ENCODE peak calls at places on chromosomes 5 and 9, in six cellular contexts. P, E, Q, B, V and M are unnamed samples. For H3K4me1, the result is how much of the 10 kb centered on the place peaks cover.

GRCh38 chr5:78162253-78162862 is 132.1 kb downstream of the AP3B1 start:
- DNase-seq in P (peak), E (peak), Q (no peak), B (no peak), V (no peak), M (no peak)

GRCh38 chr5:38528162-38528703 is 28.2 kb downstream of the LIFR start:
- DNase-seq in P (no peak), E (no peak), Q (no peak), B (no peak), V (no peak), M (peak)

GRCh38 chr9:128098936-128099931 is 28.3 kb downstream of the PTGES2 start:
- DNase-seq in P (no peak), E (no peak), Q (peak), B (no peak), V (no peak), M (peak)

GRCh38 chr5:51382759-51383493 is at the start of gene ISL1:
- DNase-seq in P (peak), E (peak), Q (no peak), B (peak), V (no peak), M (peak)

GRCh38 chr9:106890621-106891020 is 27.7 kb downstream of the ZNF462 start:
- DNase-seq in P (no peak), E (peak), Q (no peak), B (no peak), V (no peak), M (no peak)

GRCh38 chr9:124054671-124055212 is 43.2 kb downstream of the LHX2 start:
- DNase-seq in P (peak), E (peak), Q (no peak), B (no peak), V (no peak), M (no peak)

GRCh38 chr9:5917888-5918287 is 27.2 kb downstream of the MLANA start:
- DNase-seq in P (no peak), E (no peak), Q (no peak), B (no peak), V (no peak), M (no peak)

GRCh38 chr9:135789838-135790291 is 87.9 kb downstream of the KCNT1 start:
- DNase-seq in P (no peak), E (no peak), Q (no peak), B (no peak), V (no peak), M (no peak)

GRCh38 chr5:103849934-103850333 is 287.3 kb upstream of the NUDT12 start:
- DNase-seq in P (peak), E (peak), Q (no peak), B (no peak), V (no peak), M (no peak)

GRCh38 chr9:81224166-81224858 is 465.0 kb downstream of the TLE1 start:
- DNase-seq in P (no peak), E (no peak), Q (no peak), B (peak), V (peak), M (no peak)

GRCh38 chr9:134065720-134066419 is 2.0 kb downstream of the BRD3 start:
- DNase-seq in P (no peak), E (peak), Q (no peak), B (no peak), V (no peak), M (peak)

GRCh38 chr9:82797539-82797938 is 265.4 kb downstream of the RASEF start:
- DNase-seq in P (no peak), E (no peak), Q (no peak), B (no peak), V (no peak), M (no peak)

GRCh38 chr5:119328753-119329602 is 26.8 kb upstream of the TNFAIP8 start:
- DNase-seq in P (no peak), E (peak), Q (no peak), B (no peak), V (no peak), M (no peak)
- H3K4me1 ChIP-seq in P (half or more), E (under half), Q (under half), B (under half), V (under half), M (under half)

GRCh38 chr9:69214939-69215338 is 40.9 kb downstream of the TJP2 start:
- DNase-seq in P (no peak), E (no peak), Q (no peak), B (no peak), V (no peak), M (no peak)
- H3K4me1 ChIP-seq in P (under half), E (half or more), Q (under half), B (under half), V (under half), M (under half)

GRCh38 chr5:55636177-55636576 is 75.9 kb downstream of the SLC38A9 start:
- DNase-seq in P (peak), E (peak), Q (no peak), B (no peak), V (no peak), M (no peak)

GRCh38 chr5:55638455-55638854 is 73.7 kb downstream of the SLC38A9 start:
- DNase-seq in P (no peak), E (peak), Q (no peak), B (no peak), V (no peak), M (no peak)

GRCh38 chr5:55634204-55634785 is 77.8 kb downstream of the SLC38A9 start:
- DNase-seq in P (no peak), E (peak), Q (no peak), B (no peak), V (peak), M (no peak)

GRCh38 chr5:55634866-55635265 is 77.3 kb downstream of the SLC38A9 start:
- DNase-seq in P (no peak), E (no peak), Q (no peak), B (no peak), V (no peak), M (no peak)

DNA sequence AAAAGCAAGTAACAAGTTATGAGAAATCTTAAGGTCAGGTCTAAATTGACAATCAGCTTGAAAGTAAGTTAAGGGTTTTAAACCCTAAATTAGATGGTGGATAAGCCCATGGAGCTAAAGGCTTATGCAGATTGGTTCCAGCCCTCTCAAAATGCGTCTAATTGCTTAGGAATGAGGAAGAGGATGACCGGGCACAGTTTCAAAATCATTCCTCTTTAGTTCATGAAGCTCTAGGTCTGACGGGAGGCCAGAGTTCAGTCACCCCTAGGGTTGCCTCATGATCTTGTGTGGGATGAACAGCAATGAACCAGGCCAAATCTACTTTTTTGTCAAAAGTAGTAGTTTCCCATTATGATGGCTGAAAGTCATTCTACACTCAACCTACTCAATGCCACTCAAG is 75.4 kb downstream of the SLC38A9 start:
- DNase-seq in P (peak), E (peak), Q (no peak), B (no peak), V (peak), M (no peak)
- H3K4me1 ChIP-seq in P (half or more), E (under half), Q (under half), B (half or more), V (under half), M (under half)

GRCh38 chr5:154768207-154768606 is 13.0 kb downstream of the LARP1 start:
- DNase-seq in P (no peak), E (no peak), Q (no peak), B (no peak), V (no peak), M (no peak)

GRCh38 chr5:154771383-154771901 is 16.3 kb downstream of the LARP1 start:
- DNase-seq in P (no peak), E (peak), Q (no peak), B (peak), V (peak), M (no peak)

GRCh38 chr5:154767537-154767936 is 12.4 kb downstream of the LARP1 start:
- DNase-seq in P (no peak), E (no peak), Q (no peak), B (no peak), V (no peak), M (no peak)

GRCh38 chr5:154773314-154773713 is 18.1 kb downstream of the LARP1 start:
- DNase-seq in P (no peak), E (no peak), Q (no peak), B (no peak), V (no peak), M (no peak)

GRCh38 chr5:154770111-154770510 is 14.9 kb downstream of the LARP1 start:
- DNase-seq in P (no peak), E (no peak), Q (no peak), B (no peak), V (no peak), M (no peak)
- H3K4me1 ChIP-seq in P (half or more), E (half or more), Q (under half), B (half or more), V (under half), M (under half)

GRCh38 chr5:168064457-168064856 is 227.0 kb upstream of the WWC1 start:
- DNase-seq in P (no peak), E (no peak), Q (no peak), B (no peak), V (no peak), M (no peak)
- H3K4me1 ChIP-seq in P (under half), E (under half), Q (under half), B (under half), V (under half), M (under half)

GRCh38 chr5:177429248-177430045 is 3.0 kb downstream of the GRK6 start:
- DNase-seq in P (no peak), E (peak), Q (peak), B (peak), V (no peak), M (no peak)

GRCh38 chr5:177428574-177429217 is 2.2 kb downstream of the GRK6 start:
- DNase-seq in P (no peak), E (no peak), Q (no peak), B (no peak), V (no peak), M (no peak)

GRCh38 chr5:177427211-177427822 is 841 bp downstream of the GRK6 start:
- DNase-seq in P (no peak), E (peak), Q (no peak), B (no peak), V (no peak), M (peak)

GRCh38 chr5:177426566-177427210 is at the start of gene GRK6:
- DNase-seq in P (no peak), E (no peak), Q (peak), B (peak), V (peak), M (peak)

GRCh38 chr5:177427919-177428573 is 1.6 kb downstream of the GRK6 start:
- DNase-seq in P (no peak), E (no peak), Q (no peak), B (no peak), V (no peak), M (no peak)
- H3K4me1 ChIP-seq in P (under half), E (under half), Q (under half), B (under half), V (under half), M (under half)

GRCh38 chr9:16709936-16710335 is 160.5 kb downstream of the BNC2 start:
- DNase-seq in P (no peak), E (no peak), Q (no peak), B (no peak), V (no peak), M (no peak)
- H3K4me1 ChIP-seq in P (under half), E (under half), Q (under half), B (half or more), V (under half), M (under half)

DNA sequence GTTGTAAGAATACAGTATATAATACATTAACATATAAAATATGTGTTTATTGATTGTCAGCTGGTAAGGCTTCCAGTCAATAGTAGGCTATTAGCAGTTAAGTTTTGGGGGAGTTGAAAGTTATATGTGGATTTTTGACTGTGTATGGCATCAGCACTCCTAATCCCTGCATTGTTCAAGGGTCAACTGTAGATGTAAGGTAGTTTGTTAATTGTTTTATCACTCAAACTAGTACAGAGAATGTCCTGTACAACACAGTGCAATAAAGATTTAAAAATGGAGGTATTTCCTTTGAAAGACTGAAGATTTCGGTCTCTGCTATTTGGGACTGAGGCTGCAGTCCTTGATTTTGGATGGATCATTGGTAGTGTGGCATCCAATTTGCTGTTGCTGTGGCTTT is 484.4 kb downstream of the KDM4C start:
- DNase-seq in P (no peak), E (no peak), Q (no peak), B (no peak), V (no peak), M (no peak)
- H3K4me1 ChIP-seq in P (under half), E (under half), Q (under half), B (under half), V (under half), M (under half)